ENCODE peak calls at places on chromosomes 11 and 22, in ten cellular contexts. X, L, Y, V, J, H, P, M, W and R are unnamed samples.

GRCh38 chr22:48953103-48953720 is 874.5 kb downstream of the BRD1 start:
- DNase-seq in X (no peak), L (no peak), Y (no peak), V (no peak), J (no peak), H (no peak), P (no peak), M (no peak), W (no peak), R (no peak)

GRCh38 chr22:50206599-50206998 is 5.8 kb downstream of the SELENOO start:
- DNase-seq in X (peak), L (no peak), Y (no peak), V (peak), J (peak), H (peak), P (no peak), M (no peak), W (peak), R (no peak)

GRCh38 chr11:126124284-126124683 is 61.6 kb upstream of the CDON start:
- DNase-seq in X (no peak), L (no peak), Y (no peak), V (no peak), J (no peak), H (no peak), P (no peak), M (no peak), W (no peak), R (no peak)

GRCh38 chr11:123683616-123684170 is 29.3 kb upstream of the SCN3B start:
- DNase-seq in X (no peak), L (no peak), Y (no peak), V (no peak), J (no peak), H (no peak), P (no peak), M (no peak), W (no peak), R (no peak)

GRCh38 chr11:115679945-115680344 is 175.7 kb upstream of the CADM1 start:
- DNase-seq in X (no peak), L (no peak), Y (no peak), V (no peak), J (no peak), H (no peak), P (no peak), M (no peak), W (no peak), R (no peak)

GRCh38 chr11:84909740-84910139 is 717.4 kb downstream of the DLG2 start:
- DNase-seq in X (no peak), L (no peak), Y (no peak), V (no peak), J (no peak), H (no peak), P (no peak), M (no peak), W (no peak), R (no peak)

GRCh38 chr22:33722817-33723216 is 197.5 kb downstream of the LARGE1 start:
- DNase-seq in X (no peak), L (no peak), Y (no peak), V (no peak), J (no peak), H (no peak), P (no peak), M (no peak), W (no peak), R (no peak)

GRCh38 chr11:114171257-114172054 is 111.9 kb downstream of the ZBTB16 start:
- DNase-seq in X (peak), L (no peak), Y (no peak), V (no peak), J (no peak), H (no peak), P (no peak), M (no peak), W (peak), R (no peak)

GRCh38 chr11:337711-338110 is 17.1 kb upstream of the IFITM3 start:
- DNase-seq in X (no peak), L (no peak), Y (no peak), V (no peak), J (no peak), H (no peak), P (no peak), M (no peak), W (no peak), R (no peak)

GRCh38 chr11:3164138-3164539 is 971 bp downstream of the OSBPL5 start:
- DNase-seq in X (no peak), L (no peak), Y (no peak), V (peak), J (no peak), H (no peak), P (no peak), M (no peak), W (no peak), R (no peak)

GRCh38 chr11:6127881-6128280 is 20.4 kb downstream of the OR56B4 start:
- DNase-seq in X (no peak), L (no peak), Y (no peak), V (no peak), J (no peak), H (no peak), P (no peak), M (no peak), W (no peak), R (no peak)

GRCh38 chr11:57179701-57180100 is 2.1 kb upstream of the LRRC55 start:
- DNase-seq in X (no peak), L (no peak), Y (no peak), V (no peak), J (no peak), H (no peak), P (no peak), M (no peak), W (no peak), R (no peak)

GRCh38 chr22:36430863-36431262 is 43.1 kb upstream of the MYH9 start:
- DNase-seq in X (no peak), L (no peak), Y (no peak), V (peak), J (no peak), H (no peak), P (no peak), M (no peak), W (no peak), R (no peak)